ENCODE peak calls at places on chromosomes 11 and 22, in eight cellular contexts. J is SK-N-SH; Q is left ventricle myocardium inferior; Y is osteoblast; E is mesendoderm; L is effector memory CD4-positive, alpha-beta T cell; M is heart right ventricle; C is cardiac muscle cell. U is an unnamed sample.
A peak's percentile ranks its signal among the peaks of the same experiment; 100 is the strongest.

GRCh38 chr22:45984316-45984916 is 7.5 kb upstream of the WNT7B start:
- DNase-seq in J (no peak), L (no peak), Q (no peak), E (no peak), C (no peak), Y (no peak), M (no peak), U (no peak)

GRCh38 chr11:70466154-70466553 is 67.8 kb downstream of the CTTN start:
- DNase-seq in E (peak; percentile 52), M (no peak), Q (no peak), L (no peak), Y (no peak), C (peak; percentile 19), J (no peak), U (no peak)

GRCh38 chr11:124938206-124938765 is 2.4 kb upstream of the HEPACAM start:
- DNase-seq in M (no peak), C (no peak), Y (no peak), J (no peak), L (no peak), E (no peak), Q (no peak), U (no peak)

GRCh38 chr22:22076937-22077703 is 94.5 kb upstream of the TOP3B start:
- DNase-seq in J (peak; percentile 36), C (peak; percentile 67), Y (peak; percentile 54), L (no peak), Q (no peak), E (no peak), M (no peak), U (no peak)

GRCh38 chr22:43000441-43001175 is 14.3 kb downstream of the PACSIN2 start:
- DNase-seq in Q (no peak), Y (no peak), M (no peak), J (no peak), C (peak; percentile 40), E (no peak), L (no peak), U (no peak)

GRCh38 chr11:62145261-62145871 is 21.6 kb downstream of the INCENP start:
- DNase-seq in L (no peak), J (peak; percentile 10), Y (peak; percentile 35), C (no peak), E (no peak), M (no peak), Q (no peak), U (no peak)

GRCh38 chr11:117535201-117535869 is 207.7 kb downstream of the CEP164 start:
- DNase-seq in C (no peak), J (peak; percentile 70), Y (peak; percentile 49), L (no peak), M (no peak), E (no peak), Q (peak; percentile 59), U (no peak)

GRCh38 chr11:128054323-128054910 is 532.9 kb downstream of the ETS1 start:
- DNase-seq in E (no peak), M (no peak), J (no peak), C (no peak), Y (no peak), L (no peak), Q (no peak), U (no peak)

GRCh38 chr11:33657757-33658156 is 42.9 kb downstream of the C11orf91 start:
- DNase-seq in M (no peak), C (no peak), Q (no peak), Y (no peak), E (no peak), L (no peak), J (no peak), U (peak; percentile 25)

DNA sequence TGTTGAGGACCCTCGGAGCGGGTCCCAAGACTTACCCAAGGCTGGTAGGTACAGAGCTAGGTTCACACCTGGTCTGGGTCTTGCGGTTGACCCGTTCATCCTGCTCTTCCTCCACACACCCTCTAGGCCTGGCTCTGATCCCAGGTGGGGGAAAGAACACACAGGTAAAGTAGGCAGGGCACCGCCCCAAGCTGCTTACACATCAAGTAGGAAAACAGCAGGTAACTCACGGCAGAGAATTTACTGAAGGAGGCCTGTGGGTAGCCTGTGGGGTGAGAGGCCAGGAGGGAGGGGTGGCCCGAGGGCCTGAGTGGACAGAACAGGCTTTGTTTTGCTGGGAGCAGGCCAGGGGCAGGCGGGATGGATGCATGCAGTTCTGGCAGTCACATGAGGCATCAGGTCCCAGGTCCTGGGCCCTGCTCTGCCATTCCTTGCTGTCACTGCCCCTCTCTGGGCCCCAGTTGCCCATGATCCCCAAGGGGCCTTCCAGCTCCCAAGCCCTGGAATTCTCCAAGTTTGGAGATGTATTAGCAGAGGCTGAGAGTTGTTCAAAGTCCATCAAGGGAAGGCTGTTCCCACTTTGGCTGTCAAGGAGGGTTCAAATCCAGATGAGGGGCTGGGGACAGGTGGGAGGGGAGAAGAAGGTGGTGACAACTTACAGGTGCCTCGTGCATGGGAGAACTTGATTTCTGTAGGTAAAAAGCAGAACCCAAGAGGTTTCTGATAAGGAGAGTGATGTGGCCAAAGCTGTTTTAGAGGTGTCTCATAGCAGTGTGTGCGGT is 5.7 kb downstream of the TSKU start:
- DNase-seq in M (no peak), C (no peak), Y (peak; percentile 55), Q (no peak), J (no peak), E (no peak), L (no peak), U (no peak)
- H3K36me3 ChIP-seq in M (no peaks in the 10 kb centered on the region), C (no peaks in the 10 kb centered on the region), Y (no peaks in the 10 kb centered on the region), Q (no peaks in the 10 kb centered on the region), J (no peaks in the 10 kb centered on the region), E (peaks cover 1% of the 10 kb centered on the region), L (no peaks in the 10 kb centered on the region), U (no peaks in the 10 kb centered on the region)

GRCh38 chr11:68934666-68935065 is 31.0 kb downstream of the IGHMBP2 start:
- DNase-seq in E (no peak), M (no peak), J (no peak), C (no peak), Y (no peak), Q (no peak), L (no peak), U (no peak)
- H3K36me3 ChIP-seq in E (peaks cover 5% of the 10 kb centered on the region), M (peaks cover 55% of the 10 kb centered on the region), J (no peaks in the 10 kb centered on the region), C (peaks cover 30% of the 10 kb centered on the region), Y (peaks cover 49% of the 10 kb centered on the region), Q (peaks cover 86% of the 10 kb centered on the region), L (peaks cover 62% of the 10 kb centered on the region), U (no peaks in the 10 kb centered on the region)

DNA sequence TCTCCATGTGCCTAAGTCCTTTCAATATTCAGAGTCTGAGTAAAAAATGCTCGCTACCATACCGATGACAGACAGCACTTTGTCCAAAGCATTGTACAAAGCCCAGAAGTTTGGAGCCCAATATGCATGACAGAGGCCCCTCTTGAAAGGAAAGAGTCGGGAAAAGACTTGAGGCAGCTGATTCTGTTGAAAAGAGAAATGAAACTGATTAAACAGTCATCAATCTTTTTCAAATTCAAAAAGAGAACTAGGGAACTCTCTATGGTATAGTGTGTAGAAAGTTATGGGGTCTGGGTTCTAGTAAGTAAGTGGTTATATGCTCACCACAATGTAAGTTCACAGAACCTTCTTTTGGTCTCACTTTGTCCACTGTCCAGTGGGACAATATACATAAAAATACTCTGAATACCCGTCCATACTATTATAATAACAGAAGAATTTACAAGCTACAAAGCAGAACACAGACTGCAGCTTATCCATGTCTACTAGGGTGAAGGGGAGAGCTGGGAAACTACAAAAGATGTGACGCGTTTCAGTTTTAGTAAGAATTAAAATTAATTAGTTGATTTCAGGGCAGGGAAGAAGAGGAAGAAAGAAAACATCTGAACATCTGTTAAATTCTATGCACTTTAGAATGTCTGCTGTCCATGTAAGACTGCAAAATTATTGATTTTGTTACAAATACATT is 26.7 kb downstream of the ALG8 start:
- DNase-seq in Y (no peak), L (no peak), Q (no peak), C (no peak), E (no peak), J (no peak), M (no peak), U (no peak)
- H3K36me3 ChIP-seq in Y (peaks cover 19% of the 10 kb centered on the region), L (peaks cover 3% of the 10 kb centered on the region), Q (peaks cover 55% of the 10 kb centered on the region), C (peaks cover 24% of the 10 kb centered on the region), E (no peaks in the 10 kb centered on the region), J (peaks cover 33% of the 10 kb centered on the region), M (no peaks in the 10 kb centered on the region), U (peaks cover 40% of the 10 kb centered on the region)

GRCh38 chr22:29820941-29821789 is 16.9 kb downstream of the ASCC2 start:
- DNase-seq in Q (peak; percentile 90), Y (no peak), C (peak; percentile 100), E (no peak), M (peak; percentile 83), L (no peak), J (peak; percentile 68), U (peak; percentile 65)
- H3K36me3 ChIP-seq in Q (peaks cover 56% of the 10 kb centered on the region), Y (peaks cover 63% of the 10 kb centered on the region), C (peaks cover 5% of the 10 kb centered on the region), E (peaks cover 13% of the 10 kb centered on the region), M (peaks cover 24% of the 10 kb centered on the region), L (peaks cover 70% of the 10 kb centered on the region), J (peaks cover 47% of the 10 kb centered on the region), U (peaks cover 16% of the 10 kb centered on the region)

GRCh38 chr22:29830585-29830984 is 7.5 kb downstream of the ASCC2 start:
- DNase-seq in J (no peak), C (no peak), M (peak; percentile 57), Q (peak; percentile 68), Y (no peak), L (no peak), E (no peak), U (no peak)

GRCh38 chr22:29827091-29827490 is 11.0 kb downstream of the ASCC2 start:
- DNase-seq in M (no peak), L (no peak), C (no peak), E (no peak), J (no peak), Q (no peak), Y (no peak), U (no peak)

GRCh38 chr22:29821790-29822130 is 16.3 kb downstream of the ASCC2 start:
- DNase-seq in C (no peak), J (no peak), Q (no peak), Y (no peak), M (no peak), E (no peak), L (no peak), U (no peak)

GRCh38 chr22:29824677-29825076 is 13.4 kb downstream of the ASCC2 start:
- DNase-seq in Y (no peak), Q (no peak), E (no peak), L (no peak), C (no peak), M (no peak), J (no peak), U (no peak)

DNA sequence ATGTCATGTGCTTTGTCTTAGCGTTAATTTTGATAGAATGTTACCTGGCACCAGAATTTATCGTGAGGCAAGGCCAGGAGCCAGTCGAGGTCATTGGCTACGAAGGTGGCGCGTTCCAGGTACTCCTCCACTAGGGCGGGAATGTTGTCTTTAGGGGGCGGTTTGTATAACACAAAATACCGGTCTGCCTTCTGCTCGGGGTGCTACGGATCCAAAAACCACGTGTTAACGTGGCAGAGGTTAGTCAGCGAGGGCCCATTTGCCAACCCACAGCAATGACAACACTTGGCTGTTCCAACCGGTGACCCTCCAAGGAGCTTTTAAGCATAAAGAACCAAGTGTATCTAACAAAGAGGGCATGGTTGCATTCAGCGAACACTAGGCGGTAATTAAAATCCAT is 12.5 kb downstream of the ASCC2 start:
- DNase-seq in L (no peak), Y (no peak), M (no peak), Q (no peak), J (no peak), E (no peak), C (no peak), U (no peak)
- H3K36me3 ChIP-seq in L (peaks cover 53% of the 10 kb centered on the region), Y (peaks cover 48% of the 10 kb centered on the region), M (peaks cover 24% of the 10 kb centered on the region), Q (peaks cover 51% of the 10 kb centered on the region), J (peaks cover 45% of the 10 kb centered on the region), E (peaks cover 11% of the 10 kb centered on the region), C (peaks cover 5% of the 10 kb centered on the region), U (peaks cover 14% of the 10 kb centered on the region)

DNA sequence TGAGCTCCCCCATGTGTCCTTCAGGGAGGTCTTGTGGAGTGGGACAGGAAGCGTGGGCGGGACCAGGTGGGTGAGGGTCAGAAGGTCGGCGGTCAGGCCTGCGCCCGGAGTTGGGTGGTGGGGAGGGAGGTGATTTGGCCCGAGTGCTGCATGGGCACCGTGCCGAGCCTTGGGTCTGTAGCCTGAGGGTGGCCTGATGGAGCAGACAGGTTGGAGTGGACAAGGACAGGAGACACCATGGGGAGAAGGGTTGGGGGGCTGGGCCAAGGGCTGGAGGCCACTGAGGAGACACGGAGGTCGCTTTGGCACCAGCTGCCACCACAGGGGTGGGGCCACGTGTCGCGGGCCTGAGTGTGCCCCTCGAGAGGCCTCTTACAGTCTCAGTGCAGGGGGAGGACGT is 53.1 kb downstream of the AP2A2 start:
- DNase-seq in M (no peak), Y (peak; percentile 62), C (no peak), Q (no peak), E (no peak), J (no peak), L (no peak), U (no peak)
- H3K36me3 ChIP-seq in M (peaks cover 20% of the 10 kb centered on the region), Y (peaks cover 6% of the 10 kb centered on the region), C (peaks cover 14% of the 10 kb centered on the region), Q (peaks cover 60% of the 10 kb centered on the region), E (peaks cover 9% of the 10 kb centered on the region), J (peaks cover 13% of the 10 kb centered on the region), L (peaks cover 46% of the 10 kb centered on the region), U (no peaks in the 10 kb centered on the region)